ENCODE peak calls at places on chromosomes 5 and 9, in five cellular contexts. One of them, this sample, is unnamed.

GRCh38 chr5:107483625-107484024 is 187.1 kb downstream of the EFNA5 start:
- DNase-seq in NCI-H1048: no peak
- DNase-seq in SJCRH30: no peak
- DNase-seq in GM23338: no peak
- DNase-seq in stomach: no peak
- DNase-seq in this sample: no peak

GRCh38 chr9:131603199-131603598 is 57.9 kb downstream of the PRRT1B start:
- DNase-seq in NCI-H1048: no peak
- DNase-seq in SJCRH30: no peak
- DNase-seq in GM23338: no peak
- DNase-seq in stomach: no peak
- DNase-seq in this sample: no peak

GRCh38 chr9:133148351-133149129 is 15.2 kb downstream of the GBGT1 start:
- DNase-seq in NCI-H1048: no peak
- DNase-seq in SJCRH30: peak
- DNase-seq in GM23338: peak
- DNase-seq in stomach: peak
- DNase-seq in this sample: no peak

GRCh38 chr5:145937432-145938250 is 1.3 kb downstream of the SH3RF2 start:
- DNase-seq in NCI-H1048: no peak
- DNase-seq in SJCRH30: no peak
- DNase-seq in GM23338: peak
- DNase-seq in stomach: peak
- DNase-seq in this sample: no peak

GRCh38 chr9:129221233-129221632 is 43.2 kb upstream of the IER5L start:
- DNase-seq in NCI-H1048: no peak
- DNase-seq in SJCRH30: no peak
- DNase-seq in GM23338: no peak
- DNase-seq in stomach: no peak
- DNase-seq in this sample: no peak

GRCh38 chr9:21961569-21961968 is 32.6 kb downstream of the CDKN2A start:
- DNase-seq in NCI-H1048: no peak
- DNase-seq in SJCRH30: no peak
- DNase-seq in GM23338: no peak
- DNase-seq in stomach: no peak
- DNase-seq in this sample: no peak

GRCh38 chr5:89260254-89260653 is 377.3 kb upstream of the MEF2C start:
- DNase-seq in NCI-H1048: no peak
- DNase-seq in SJCRH30: no peak
- DNase-seq in GM23338: no peak
- DNase-seq in stomach: no peak
- DNase-seq in this sample: no peak

GRCh38 chr9:316382-316965 is 101.8 kb downstream of the DOCK8 start:
- DNase-seq in NCI-H1048: no peak
- DNase-seq in SJCRH30: no peak
- DNase-seq in GM23338: no peak
- DNase-seq in stomach: no peak
- DNase-seq in this sample: no peak

GRCh38 chr5:151168602-151169344 is 11.2 kb upstream of the ANXA6 start:
- DNase-seq in NCI-H1048: no peak
- DNase-seq in SJCRH30: no peak
- DNase-seq in GM23338: no peak
- DNase-seq in stomach: no peak
- DNase-seq in this sample: no peak

GRCh38 chr5:24141046-24141445 is 503.7 kb downstream of the CDH10 start:
- DNase-seq in NCI-H1048: no peak
- DNase-seq in SJCRH30: no peak
- DNase-seq in GM23338: no peak
- DNase-seq in stomach: no peak
- DNase-seq in this sample: no peak

GRCh38 chr5:119400248-119400647 is 44.4 kb downstream of the TNFAIP8 start:
- DNase-seq in NCI-H1048: no peak
- DNase-seq in SJCRH30: no peak
- DNase-seq in GM23338: no peak
- DNase-seq in stomach: no peak
- DNase-seq in this sample: no peak

GRCh38 chr9:21994526-21994995 is at the start of gene CDKN2B-AS1:
- DNase-seq in NCI-H1048: peak
- DNase-seq in SJCRH30: peak
- DNase-seq in GM23338: peak
- DNase-seq in stomach: peak
- DNase-seq in this sample: peak

GRCh38 chr5:84597904-84598303 is 213.2 kb upstream of the EDIL3 start:
- DNase-seq in NCI-H1048: no peak
- DNase-seq in SJCRH30: no peak
- DNase-seq in GM23338: peak
- DNase-seq in stomach: no peak
- DNase-seq in this sample: no peak

GRCh38 chr5:5486122-5486521 is 63.6 kb downstream of the ICE1 start:
- DNase-seq in NCI-H1048: no peak
- DNase-seq in SJCRH30: no peak
- DNase-seq in GM23338: no peak
- DNase-seq in stomach: no peak
- DNase-seq in this sample: no peak

GRCh38 chr5:172421-172820 is 18.9 kb upstream of the LRRC14B start:
- DNase-seq in NCI-H1048: no peak
- DNase-seq in SJCRH30: no peak
- DNase-seq in GM23338: no peak
- DNase-seq in stomach: no peak
- DNase-seq in this sample: no peak

GRCh38 chr5:30581198-30581925 is 612.1 kb upstream of the CDH6 start:
- DNase-seq in NCI-H1048: no peak
- DNase-seq in SJCRH30: no peak
- DNase-seq in GM23338: peak
- DNase-seq in stomach: no peak
- DNase-seq in this sample: no peak

GRCh38 chr5:37628876-37629275 is 211.0 kb downstream of the GDNF start:
- DNase-seq in NCI-H1048: no peak
- DNase-seq in SJCRH30: no peak
- DNase-seq in GM23338: no peak
- DNase-seq in stomach: no peak
- DNase-seq in this sample: no peak

GRCh38 chr9:83572524-83572923 is 34.3 kb upstream of the FRMD3 start:
- DNase-seq in NCI-H1048: no peak
- DNase-seq in SJCRH30: peak
- DNase-seq in GM23338: no peak
- DNase-seq in stomach: no peak
- DNase-seq in this sample: no peak

GRCh38 chr9:122845116-122845515 is 16.7 kb upstream of the PDCL start:
- DNase-seq in NCI-H1048: no peak
- DNase-seq in SJCRH30: no peak
- DNase-seq in GM23338: no peak
- DNase-seq in stomach: no peak
- DNase-seq in this sample: no peak

GRCh38 chr5:60489377-60489776 is 210.6 kb downstream of the DEPDC1B start:
- DNase-seq in NCI-H1048: no peak
- DNase-seq in SJCRH30: no peak
- DNase-seq in GM23338: no peak
- DNase-seq in stomach: no peak
- DNase-seq in this sample: no peak

GRCh38 chr9:111440226-111440625 is 44.0 kb downstream of the ECPAS start:
- DNase-seq in NCI-H1048: no peak
- DNase-seq in SJCRH30: no peak
- DNase-seq in GM23338: no peak
- DNase-seq in stomach: no peak
- DNase-seq in this sample: no peak

GRCh38 chr9:108691614-108692013 is 164.2 kb downstream of the ACTL7B start:
- DNase-seq in NCI-H1048: no peak
- DNase-seq in SJCRH30: peak
- DNase-seq in GM23338: no peak
- DNase-seq in stomach: peak
- DNase-seq in this sample: no peak

GRCh38 chr9:131289301-131290038 is at the start of gene PLPP7:
- DNase-seq in NCI-H1048: no peak
- DNase-seq in SJCRH30: peak
- DNase-seq in GM23338: peak
- DNase-seq in stomach: no peak
- DNase-seq in this sample: peak

GRCh38 chr9:129160712-129161533 is 17.1 kb downstream of the IER5L start:
- DNase-seq in NCI-H1048: no peak
- DNase-seq in SJCRH30: no peak
- DNase-seq in GM23338: no peak
- DNase-seq in stomach: no peak
- DNase-seq in this sample: no peak

GRCh38 chr5:149938791-149939358 is 5.7 kb downstream of the PDE6A start:
- DNase-seq in NCI-H1048: no peak
- DNase-seq in SJCRH30: no peak
- DNase-seq in GM23338: no peak
- DNase-seq in stomach: no peak
- DNase-seq in this sample: no peak

GRCh38 chr5:123594434-123594833 is 82.5 kb downstream of the CSNK1G3 start:
- DNase-seq in NCI-H1048: no peak
- DNase-seq in SJCRH30: no peak
- DNase-seq in GM23338: no peak
- DNase-seq in stomach: no peak
- DNase-seq in this sample: no peak